ENCODE peak calls at places on chromosomes 11 and 22, in eight cellular contexts. One of them, this sample, is unnamed.

GRCh38 chr22:17672417-17672991 is 33.9 kb downstream of the BCL2L13 start:
- DNase-seq in GM20000: no peak
- DNase-seq in AML-193: no peak
- DNase-seq in CD4-positive, alpha-beta memory T cell: no peak
- DNase-seq in left ventricle myocardium inferior: no peak
- DNase-seq in pancreas: no peak
- DNase-seq in cerebellum: peak; percentile 83
- DNase-seq in foreskin melanocyte: peak; percentile 67
- DNase-seq in this sample: no peak

GRCh38 chr11:79342686-79343085 is 98.1 kb downstream of the TENM4 start:
- DNase-seq in GM20000: no peak
- DNase-seq in AML-193: no peak
- DNase-seq in CD4-positive, alpha-beta memory T cell: no peak
- DNase-seq in left ventricle myocardium inferior: no peak
- DNase-seq in pancreas: no peak
- DNase-seq in cerebellum: no peak
- DNase-seq in foreskin melanocyte: no peak
- DNase-seq in this sample: no peak

GRCh38 chr11:27599217-27599616 is 92.6 kb upstream of the LIN7C start:
- DNase-seq in GM20000: no peak
- DNase-seq in AML-193: no peak
- DNase-seq in CD4-positive, alpha-beta memory T cell: no peak
- DNase-seq in left ventricle myocardium inferior: no peak
- DNase-seq in pancreas: no peak
- DNase-seq in cerebellum: no peak
- DNase-seq in foreskin melanocyte: no peak
- DNase-seq in this sample: no peak

GRCh38 chr11:57426439-57426753 is 525 bp downstream of the SLC43A3 start:
- DNase-seq in GM20000: no peak
- DNase-seq in AML-193: no peak
- DNase-seq in CD4-positive, alpha-beta memory T cell: no peak
- DNase-seq in left ventricle myocardium inferior: no peak
- DNase-seq in pancreas: peak; percentile 25
- DNase-seq in cerebellum: no peak
- DNase-seq in foreskin melanocyte: no peak
- DNase-seq in this sample: peak; percentile 1

GRCh38 chr22:31646186-31647019 is 15.6 kb downstream of the PISD start:
- DNase-seq in GM20000: peak; percentile 48
- DNase-seq in AML-193: no peak
- DNase-seq in CD4-positive, alpha-beta memory T cell: no peak
- DNase-seq in left ventricle myocardium inferior: no peak
- DNase-seq in pancreas: no peak
- DNase-seq in cerebellum: no peak
- DNase-seq in foreskin melanocyte: no peak
- DNase-seq in this sample: no peak

GRCh38 chr11:47477323-47477722 is 28.4 kb upstream of the RAPSN start:
- DNase-seq in GM20000: no peak
- DNase-seq in AML-193: no peak
- DNase-seq in CD4-positive, alpha-beta memory T cell: no peak
- DNase-seq in left ventricle myocardium inferior: no peak
- DNase-seq in pancreas: no peak
- DNase-seq in cerebellum: no peak
- DNase-seq in foreskin melanocyte: no peak
- DNase-seq in this sample: peak; percentile 10

GRCh38 chr22:45911601-45912271 is 65.2 kb downstream of the WNT7B start:
- DNase-seq in GM20000: no peak
- DNase-seq in AML-193: no peak
- DNase-seq in CD4-positive, alpha-beta memory T cell: no peak
- DNase-seq in left ventricle myocardium inferior: peak; percentile 65
- DNase-seq in pancreas: peak; percentile 51
- DNase-seq in cerebellum: no peak
- DNase-seq in foreskin melanocyte: no peak
- DNase-seq in this sample: no peak

GRCh38 chr11:102489469-102490145 is 37.0 kb upstream of the TMEM123 start:
- DNase-seq in GM20000: no peak
- DNase-seq in AML-193: no peak
- DNase-seq in CD4-positive, alpha-beta memory T cell: no peak
- DNase-seq in left ventricle myocardium inferior: no peak
- DNase-seq in pancreas: no peak
- DNase-seq in cerebellum: no peak
- DNase-seq in foreskin melanocyte: no peak
- DNase-seq in this sample: no peak

GRCh38 chr11:71580057-71581003 is 2.3 kb downstream of the KRTAP5-11 start:
- DNase-seq in GM20000: peak; percentile 66
- DNase-seq in AML-193: peak; percentile 9
- DNase-seq in CD4-positive, alpha-beta memory T cell: peak; percentile 11
- DNase-seq in left ventricle myocardium inferior: peak; percentile 33
- DNase-seq in pancreas: peak; percentile 78
- DNase-seq in cerebellum: peak; percentile 49
- DNase-seq in foreskin melanocyte: peak; percentile 57
- DNase-seq in this sample: no peak

GRCh38 chr11:131809203-131809948 is 439.0 kb downstream of the NTM start:
- DNase-seq in GM20000: no peak
- DNase-seq in AML-193: no peak
- DNase-seq in CD4-positive, alpha-beta memory T cell: no peak
- DNase-seq in left ventricle myocardium inferior: no peak
- DNase-seq in pancreas: no peak
- DNase-seq in cerebellum: no peak
- DNase-seq in foreskin melanocyte: no peak
- DNase-seq in this sample: no peak

GRCh38 chr11:130580372-130580771 is 131.9 kb downstream of the ADAMTS15 start:
- DNase-seq in GM20000: no peak
- DNase-seq in AML-193: no peak
- DNase-seq in CD4-positive, alpha-beta memory T cell: no peak
- DNase-seq in left ventricle myocardium inferior: peak; percentile 53
- DNase-seq in pancreas: no peak
- DNase-seq in cerebellum: peak; percentile 15
- DNase-seq in foreskin melanocyte: peak; percentile 85
- DNase-seq in this sample: no peak

GRCh38 chr11:62013266-62014157 is 46.1 kb upstream of the FTH1 start:
- DNase-seq in GM20000: no peak
- DNase-seq in AML-193: no peak
- DNase-seq in CD4-positive, alpha-beta memory T cell: no peak
- DNase-seq in left ventricle myocardium inferior: no peak
- DNase-seq in pancreas: no peak
- DNase-seq in cerebellum: no peak
- DNase-seq in foreskin melanocyte: peak; percentile 46
- DNase-seq in this sample: no peak

GRCh38 chr22:31344369-31345330 is 1.5 kb downstream of the PATZ1 start:
- DNase-seq in GM20000: peak; percentile 39
- DNase-seq in AML-193: no peak
- DNase-seq in CD4-positive, alpha-beta memory T cell: peak; percentile 31
- DNase-seq in left ventricle myocardium inferior: peak; percentile 35
- DNase-seq in pancreas: peak; percentile 61
- DNase-seq in cerebellum: no peak
- DNase-seq in foreskin melanocyte: peak; percentile 16
- DNase-seq in this sample: peak; percentile 37

GRCh38 chr22:21449531-21450319 is 17.5 kb upstream of the TMEM191C start:
- DNase-seq in GM20000: no peak
- DNase-seq in AML-193: no peak
- DNase-seq in CD4-positive, alpha-beta memory T cell: no peak
- DNase-seq in left ventricle myocardium inferior: no peak
- DNase-seq in pancreas: peak; percentile 11
- DNase-seq in cerebellum: no peak
- DNase-seq in foreskin melanocyte: no peak
- DNase-seq in this sample: no peak

GRCh38 chr22:46780453-46780852 is 18.0 kb downstream of the TBC1D22A start:
- DNase-seq in GM20000: no peak
- DNase-seq in AML-193: no peak
- DNase-seq in CD4-positive, alpha-beta memory T cell: no peak
- DNase-seq in left ventricle myocardium inferior: no peak
- DNase-seq in pancreas: no peak
- DNase-seq in cerebellum: no peak
- DNase-seq in foreskin melanocyte: no peak
- DNase-seq in this sample: no peak

GRCh38 chr11:58628446-58628845 is 6.0 kb downstream of the CNTF start:
- DNase-seq in GM20000: no peak
- DNase-seq in AML-193: no peak
- DNase-seq in CD4-positive, alpha-beta memory T cell: no peak
- DNase-seq in left ventricle myocardium inferior: peak; percentile 23
- DNase-seq in pancreas: peak; percentile 24
- DNase-seq in cerebellum: peak; percentile 21
- DNase-seq in foreskin melanocyte: no peak
- DNase-seq in this sample: no peak

GRCh38 chr11:129694966-129695365 is 120.7 kb upstream of the TMEM45B start:
- DNase-seq in GM20000: no peak
- DNase-seq in AML-193: no peak
- DNase-seq in CD4-positive, alpha-beta memory T cell: peak; percentile 1
- DNase-seq in left ventricle myocardium inferior: no peak
- DNase-seq in pancreas: no peak
- DNase-seq in cerebellum: no peak
- DNase-seq in foreskin melanocyte: no peak
- DNase-seq in this sample: no peak

GRCh38 chr11:61969838-61970452 is 2.5 kb upstream of the FTH1 start:
- DNase-seq in GM20000: no peak
- DNase-seq in AML-193: peak; percentile 83
- DNase-seq in CD4-positive, alpha-beta memory T cell: no peak
- DNase-seq in left ventricle myocardium inferior: no peak
- DNase-seq in pancreas: no peak
- DNase-seq in cerebellum: no peak
- DNase-seq in foreskin melanocyte: peak; percentile 84
- DNase-seq in this sample: no peak

GRCh38 chr11:35207471-35208403 is 68.8 kb downstream of the CD44 start:
- DNase-seq in GM20000: no peak
- DNase-seq in AML-193: no peak
- DNase-seq in CD4-positive, alpha-beta memory T cell: no peak
- DNase-seq in left ventricle myocardium inferior: no peak
- DNase-seq in pancreas: no peak
- DNase-seq in cerebellum: no peak
- DNase-seq in foreskin melanocyte: no peak
- DNase-seq in this sample: no peak